ENCODE peak calls at places on chromosomes 3 and 15, in nine cellular contexts. One of them, this sample, is unnamed.

GRCh38 chr3:11288786-11289637 is 16.8 kb downstream of the ATG7 start:
- DNase-seq in CD4-positive, alpha-beta T cell: no peak
- DNase-seq in hepatocyte: peak
- DNase-seq in endothelial cell: no peak
- DNase-seq in neural crest cell: no peak
- DNase-seq in cardiac muscle cell: no peak
- DNase-seq in foreskin fibroblast: peak
- DNase-seq in fibroblast of lung: peak
- DNase-seq in Calu3: peak
- DNase-seq in this sample: no peak

GRCh38 chr15:89770041-89770440 is 6.1 kb upstream of the MESP2 start:
- DNase-seq in Calu3: no peak
- DNase-seq in neural crest cell: no peak
- DNase-seq in foreskin fibroblast: peak
- DNase-seq in fibroblast of lung: no peak
- DNase-seq in cardiac muscle cell: no peak
- DNase-seq in endothelial cell: no peak
- DNase-seq in hepatocyte: no peak
- DNase-seq in CD4-positive, alpha-beta T cell: no peak
- DNase-seq in this sample: no peak

GRCh38 chr15:55770808-55771207 is 27.9 kb upstream of the PRTG start:
- DNase-seq in foreskin fibroblast: peak
- DNase-seq in hepatocyte: peak
- DNase-seq in cardiac muscle cell: no peak
- DNase-seq in Calu3: no peak
- DNase-seq in neural crest cell: no peak
- DNase-seq in CD4-positive, alpha-beta T cell: no peak
- DNase-seq in fibroblast of lung: no peak
- DNase-seq in endothelial cell: no peak
- DNase-seq in this sample: no peak

GRCh38 chr15:70781236-70781635 is 17.9 kb upstream of the UACA start:
- DNase-seq in fibroblast of lung: no peak
- DNase-seq in neural crest cell: no peak
- DNase-seq in hepatocyte: no peak
- DNase-seq in endothelial cell: no peak
- DNase-seq in cardiac muscle cell: no peak
- DNase-seq in CD4-positive, alpha-beta T cell: no peak
- DNase-seq in Calu3: peak
- DNase-seq in foreskin fibroblast: no peak
- DNase-seq in this sample: no peak

GRCh38 chr3:153138267-153139210 is 23.5 kb upstream of the RAP2B start:
- DNase-seq in hepatocyte: peak
- DNase-seq in cardiac muscle cell: no peak
- DNase-seq in foreskin fibroblast: peak
- DNase-seq in Calu3: peak
- DNase-seq in fibroblast of lung: peak
- DNase-seq in CD4-positive, alpha-beta T cell: no peak
- DNase-seq in neural crest cell: no peak
- DNase-seq in endothelial cell: no peak
- DNase-seq in this sample: no peak

GRCh38 chr3:18144571-18144970 is 280.6 kb downstream of the SATB1 start:
- DNase-seq in Calu3: no peak
- DNase-seq in neural crest cell: no peak
- DNase-seq in cardiac muscle cell: no peak
- DNase-seq in endothelial cell: no peak
- DNase-seq in foreskin fibroblast: no peak
- DNase-seq in fibroblast of lung: no peak
- DNase-seq in hepatocyte: no peak
- DNase-seq in CD4-positive, alpha-beta T cell: no peak
- DNase-seq in this sample: no peak

GRCh38 chr3:136750922-136751258 is 1.3 kb downstream of the STAG1 start:
- DNase-seq in Calu3: no peak
- DNase-seq in endothelial cell: no peak
- DNase-seq in foreskin fibroblast: peak
- DNase-seq in cardiac muscle cell: no peak
- DNase-seq in hepatocyte: no peak
- DNase-seq in neural crest cell: no peak
- DNase-seq in fibroblast of lung: peak
- DNase-seq in CD4-positive, alpha-beta T cell: no peak
- DNase-seq in this sample: no peak

GRCh38 chr15:36334059-36334458 is 245.4 kb upstream of the CDIN1 start:
- DNase-seq in hepatocyte: no peak
- DNase-seq in endothelial cell: no peak
- DNase-seq in Calu3: no peak
- DNase-seq in CD4-positive, alpha-beta T cell: no peak
- DNase-seq in cardiac muscle cell: peak
- DNase-seq in neural crest cell: no peak
- DNase-seq in fibroblast of lung: peak
- DNase-seq in foreskin fibroblast: peak
- DNase-seq in this sample: no peak

GRCh38 chr15:44882499-44882968 is 74.0 kb upstream of the TERB2 start:
- DNase-seq in Calu3: no peak
- DNase-seq in neural crest cell: no peak
- DNase-seq in hepatocyte: no peak
- DNase-seq in cardiac muscle cell: no peak
- DNase-seq in CD4-positive, alpha-beta T cell: no peak
- DNase-seq in foreskin fibroblast: no peak
- DNase-seq in fibroblast of lung: no peak
- DNase-seq in endothelial cell: no peak
- DNase-seq in this sample: no peak

GRCh38 chr3:23302276-23302675 is 99.1 kb downstream of the UBE2E2 start:
- DNase-seq in CD4-positive, alpha-beta T cell: no peak
- DNase-seq in Calu3: no peak
- DNase-seq in fibroblast of lung: peak
- DNase-seq in foreskin fibroblast: peak
- DNase-seq in cardiac muscle cell: no peak
- DNase-seq in endothelial cell: no peak
- DNase-seq in neural crest cell: no peak
- DNase-seq in hepatocyte: no peak
- DNase-seq in this sample: no peak

GRCh38 chr3:163953526-163953925 is 1124.8 kb downstream of the SI start:
- DNase-seq in CD4-positive, alpha-beta T cell: no peak
- DNase-seq in fibroblast of lung: no peak
- DNase-seq in foreskin fibroblast: no peak
- DNase-seq in cardiac muscle cell: no peak
- DNase-seq in hepatocyte: no peak
- DNase-seq in Calu3: no peak
- DNase-seq in neural crest cell: no peak
- DNase-seq in endothelial cell: no peak
- DNase-seq in this sample: no peak

GRCh38 chr15:36599824-36600365 is 20.5 kb downstream of the CDIN1 start:
- DNase-seq in hepatocyte: no peak
- DNase-seq in cardiac muscle cell: no peak
- DNase-seq in fibroblast of lung: no peak
- DNase-seq in Calu3: no peak
- DNase-seq in foreskin fibroblast: no peak
- DNase-seq in CD4-positive, alpha-beta T cell: no peak
- DNase-seq in neural crest cell: no peak
- DNase-seq in endothelial cell: no peak
- DNase-seq in this sample: no peak

GRCh38 chr3:190321789-190322603 is at the start of gene CLDN1:
- DNase-seq in fibroblast of lung: peak
- DNase-seq in hepatocyte: peak
- DNase-seq in foreskin fibroblast: peak
- DNase-seq in CD4-positive, alpha-beta T cell: peak
- DNase-seq in cardiac muscle cell: peak
- DNase-seq in neural crest cell: peak
- DNase-seq in Calu3: peak
- DNase-seq in endothelial cell: peak
- DNase-seq in this sample: peak

GRCh38 chr15:67080900-67081431 is 15.6 kb downstream of the SMAD3 start:
- DNase-seq in CD4-positive, alpha-beta T cell: no peak
- DNase-seq in foreskin fibroblast: peak
- DNase-seq in neural crest cell: no peak
- DNase-seq in endothelial cell: no peak
- DNase-seq in Calu3: no peak
- DNase-seq in fibroblast of lung: peak
- DNase-seq in hepatocyte: no peak
- DNase-seq in cardiac muscle cell: no peak
- DNase-seq in this sample: no peak

GRCh38 chr3:38354588-38355344 is 8.2 kb downstream of the XYLB start:
- DNase-seq in Calu3: no peak
- DNase-seq in foreskin fibroblast: peak
- DNase-seq in neural crest cell: no peak
- DNase-seq in fibroblast of lung: peak
- DNase-seq in cardiac muscle cell: no peak
- DNase-seq in hepatocyte: no peak
- DNase-seq in endothelial cell: no peak
- DNase-seq in CD4-positive, alpha-beta T cell: no peak
- DNase-seq in this sample: no peak

GRCh38 chr15:67171471-67171870 is 83.0 kb downstream of the AAGAB start:
- DNase-seq in cardiac muscle cell: no peak
- DNase-seq in endothelial cell: no peak
- DNase-seq in foreskin fibroblast: no peak
- DNase-seq in hepatocyte: no peak
- DNase-seq in Calu3: no peak
- DNase-seq in fibroblast of lung: no peak
- DNase-seq in CD4-positive, alpha-beta T cell: no peak
- DNase-seq in neural crest cell: no peak
- DNase-seq in this sample: no peak

GRCh38 chr15:45891766-45892165 is 256.9 kb downstream of the SQOR start:
- DNase-seq in fibroblast of lung: no peak
- DNase-seq in neural crest cell: no peak
- DNase-seq in cardiac muscle cell: no peak
- DNase-seq in CD4-positive, alpha-beta T cell: no peak
- DNase-seq in Calu3: no peak
- DNase-seq in hepatocyte: peak
- DNase-seq in foreskin fibroblast: peak
- DNase-seq in endothelial cell: no peak
- DNase-seq in this sample: no peak

GRCh38 chr3:99704417-99704816 is 66.0 kb downstream of the COL8A1 start:
- DNase-seq in cardiac muscle cell: peak
- DNase-seq in Calu3: no peak
- DNase-seq in neural crest cell: no peak
- DNase-seq in endothelial cell: no peak
- DNase-seq in hepatocyte: no peak
- DNase-seq in foreskin fibroblast: no peak
- DNase-seq in fibroblast of lung: no peak
- DNase-seq in CD4-positive, alpha-beta T cell: no peak
- DNase-seq in this sample: no peak

GRCh38 chr3:129104498-129105079 is 17.0 kb downstream of the RAB43 start:
- DNase-seq in cardiac muscle cell: no peak
- DNase-seq in fibroblast of lung: no peak
- DNase-seq in Calu3: no peak
- DNase-seq in neural crest cell: no peak
- DNase-seq in endothelial cell: no peak
- DNase-seq in hepatocyte: no peak
- DNase-seq in CD4-positive, alpha-beta T cell: no peak
- DNase-seq in foreskin fibroblast: no peak
- DNase-seq in this sample: no peak

GRCh38 chr3:31785734-31786133 is 195.3 kb downstream of the OSBPL10 start:
- DNase-seq in endothelial cell: no peak
- DNase-seq in foreskin fibroblast: no peak
- DNase-seq in CD4-positive, alpha-beta T cell: no peak
- DNase-seq in cardiac muscle cell: no peak
- DNase-seq in hepatocyte: no peak
- DNase-seq in Calu3: no peak
- DNase-seq in fibroblast of lung: no peak
- DNase-seq in neural crest cell: no peak
- DNase-seq in this sample: no peak

GRCh38 chr15:62440731-62441130 is 275.6 kb upstream of the C2CD4B start:
- DNase-seq in neural crest cell: no peak
- DNase-seq in Calu3: no peak
- DNase-seq in fibroblast of lung: no peak
- DNase-seq in cardiac muscle cell: no peak
- DNase-seq in CD4-positive, alpha-beta T cell: no peak
- DNase-seq in foreskin fibroblast: no peak
- DNase-seq in hepatocyte: no peak
- DNase-seq in endothelial cell: no peak
- DNase-seq in this sample: no peak

GRCh38 chr3:10528046-10528445 is 22.7 kb upstream of the ATP2B2 start:
- DNase-seq in fibroblast of lung: no peak
- DNase-seq in foreskin fibroblast: no peak
- DNase-seq in hepatocyte: no peak
- DNase-seq in cardiac muscle cell: no peak
- DNase-seq in neural crest cell: no peak
- DNase-seq in CD4-positive, alpha-beta T cell: no peak
- DNase-seq in endothelial cell: no peak
- DNase-seq in Calu3: no peak
- DNase-seq in this sample: no peak

GRCh38 chr15:79185199-79185598 is 94.6 kb upstream of the RASGRF1 start:
- DNase-seq in endothelial cell: peak
- DNase-seq in hepatocyte: no peak
- DNase-seq in neural crest cell: peak
- DNase-seq in Calu3: peak
- DNase-seq in foreskin fibroblast: peak
- DNase-seq in CD4-positive, alpha-beta T cell: no peak
- DNase-seq in cardiac muscle cell: no peak
- DNase-seq in fibroblast of lung: no peak
- DNase-seq in this sample: no peak
- TF ChIP-seq CTCF in endothelial cell: no peak
- TF ChIP-seq CTCF in hepatocyte: peak
- TF ChIP-seq CTCF in neural crest cell: peak
- TF ChIP-seq CTCF in Calu3: no peak
- TF ChIP-seq CTCF in foreskin fibroblast: peak
- TF ChIP-seq CTCF in CD4-positive, alpha-beta T cell: no peak
- TF ChIP-seq CTCF in cardiac muscle cell: peak
- TF ChIP-seq CTCF in fibroblast of lung: peak
- TF ChIP-seq CTCF in this sample: no peak

GRCh38 chr15:31461911-31462480 is 135.4 kb downstream of the KLF13 start:
- DNase-seq in hepatocyte: no peak
- DNase-seq in neural crest cell: no peak
- DNase-seq in foreskin fibroblast: peak
- DNase-seq in Calu3: no peak
- DNase-seq in endothelial cell: no peak
- DNase-seq in cardiac muscle cell: no peak
- DNase-seq in fibroblast of lung: no peak
- DNase-seq in CD4-positive, alpha-beta T cell: no peak
- DNase-seq in this sample: no peak
- TF ChIP-seq CTCF in hepatocyte: peak
- TF ChIP-seq CTCF in neural crest cell: no peak
- TF ChIP-seq CTCF in foreskin fibroblast: peak
- TF ChIP-seq CTCF in Calu3: no peak
- TF ChIP-seq CTCF in endothelial cell: no peak
- TF ChIP-seq CTCF in cardiac muscle cell: peak
- TF ChIP-seq CTCF in fibroblast of lung: peak
- TF ChIP-seq CTCF in CD4-positive, alpha-beta T cell: no peak
- TF ChIP-seq CTCF in this sample: no peak

DNA sequence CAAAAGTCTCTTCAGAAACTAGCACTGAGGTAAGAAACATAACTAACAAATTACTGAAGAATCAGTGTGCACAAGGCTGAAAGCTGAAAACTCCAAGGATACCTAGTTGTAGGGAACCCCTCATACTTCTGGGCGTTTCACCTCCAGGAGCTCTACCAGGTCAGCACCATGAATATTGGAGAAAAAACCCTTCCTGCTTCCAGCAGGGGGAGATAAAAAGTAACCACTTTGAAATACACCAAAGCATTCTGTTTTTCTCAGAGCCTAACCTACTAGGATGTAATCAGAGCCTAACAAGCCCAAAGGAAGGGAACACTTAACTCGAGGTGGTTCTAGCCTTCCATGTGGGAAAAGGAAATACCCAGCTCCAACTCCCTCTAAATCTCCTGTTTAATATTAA is 175.8 kb upstream of the MME start:
- DNase-seq in neural crest cell: no peak
- DNase-seq in endothelial cell: no peak
- DNase-seq in Calu3: peak
- DNase-seq in hepatocyte: peak
- DNase-seq in cardiac muscle cell: peak
- DNase-seq in CD4-positive, alpha-beta T cell: no peak
- DNase-seq in fibroblast of lung: peak
- DNase-seq in foreskin fibroblast: peak
- DNase-seq in this sample: no peak
- TF ChIP-seq CTCF in neural crest cell: peak
- TF ChIP-seq CTCF in endothelial cell: peak
- TF ChIP-seq CTCF in Calu3: peak
- TF ChIP-seq CTCF in hepatocyte: peak
- TF ChIP-seq CTCF in cardiac muscle cell: peak
- TF ChIP-seq CTCF in CD4-positive, alpha-beta T cell: no peak
- TF ChIP-seq CTCF in fibroblast of lung: peak
- TF ChIP-seq CTCF in foreskin fibroblast: peak
- TF ChIP-seq CTCF in this sample: peak

GRCh38 chr3:172596394-172596706 is 73.1 kb upstream of the TNFSF10 start:
- DNase-seq in cardiac muscle cell: no peak
- DNase-seq in hepatocyte: no peak
- DNase-seq in fibroblast of lung: no peak
- DNase-seq in Calu3: no peak
- DNase-seq in foreskin fibroblast: no peak
- DNase-seq in neural crest cell: no peak
- DNase-seq in CD4-positive, alpha-beta T cell: no peak
- DNase-seq in endothelial cell: no peak
- DNase-seq in this sample: no peak
- TF ChIP-seq CTCF in cardiac muscle cell: no peak
- TF ChIP-seq CTCF in hepatocyte: no peak
- TF ChIP-seq CTCF in fibroblast of lung: no peak
- TF ChIP-seq CTCF in Calu3: no peak
- TF ChIP-seq CTCF in foreskin fibroblast: no peak
- TF ChIP-seq CTCF in neural crest cell: no peak
- TF ChIP-seq CTCF in CD4-positive, alpha-beta T cell: peak
- TF ChIP-seq CTCF in endothelial cell: peak
- TF ChIP-seq CTCF in this sample: no peak

This sample was measured in progenitor cell of endocrine pancreas.